ENCODE peak calls at places on chromosomes 2 and 18, in four cellular contexts. L is astrocyte of the spinal cord, D is midbrain, P is mucosa of gallbladder. M is an unnamed sample.
A peak's percentile ranks its signal among the peaks of the same experiment; 100 is the strongest.

GRCh38 chr18:65753520-65753919 is 2.7 kb downstream of the CDH7 start:
- DNase-seq in P (no peak), D (peak; percentile 63), L (peak; percentile 43), M (no peak)

GRCh38 chr2:16413257-16413656 is 252.4 kb downstream of the CYRIA start:
- DNase-seq in P (no peak), L (no peak), D (no peak), M (no peak)

GRCh38 chr2:27369471-27370025 is 590 bp downstream of the EIF2B4 start:
- DNase-seq in L (peak; percentile 63), D (peak; percentile 15), P (no peak), M (no peak)

GRCh38 chr18:33757037-33757436 is 179.0 kb downstream of the ASXL3 start:
- DNase-seq in D (no peak), P (no peak), L (peak; percentile 42), M (no peak)

GRCh38 chr2:10246370-10246769 is 56.3 kb upstream of the HPCAL1 start:
- DNase-seq in D (no peak), P (no peak), L (no peak), M (no peak)

GRCh38 chr2:199659207-199659606 is 191.8 kb downstream of the FTCDNL1 start:
- DNase-seq in D (peak; percentile 55), P (peak; percentile 18), L (peak; percentile 38), M (peak; percentile 38)

GRCh38 chr18:13179566-13180113 is 38.9 kb upstream of the LDLRAD4 start:
- DNase-seq in L (no peak), P (no peak), D (no peak), M (peak; percentile 21)

GRCh38 chr2:206084468-206084869 is 1.5 kb downstream of the INO80D start:
- DNase-seq in D (peak; percentile 51), P (peak; percentile 61), L (peak; percentile 77), M (peak; percentile 23)

GRCh38 chr2:131168578-131168977 is 40.8 kb upstream of the POTEE start:
- DNase-seq in D (no peak), P (no peak), L (no peak), M (no peak)

GRCh38 chr2:78999410-78999809 is 26.1 kb upstream of the REG3G start:
- DNase-seq in L (no peak), D (no peak), P (no peak), M (no peak)

GRCh38 chr2:155382781-155383180 is 684.3 kb downstream of the KCNJ3 start:
- DNase-seq in D (no peak), P (no peak), L (no peak), M (no peak)

GRCh38 chr2:73279852-73280251 is 4.4 kb downstream of the FBXO41 start:
- DNase-seq in L (no peak), D (no peak), P (no peak), M (no peak)

GRCh38 chr2:110657721-110658305 is 20.1 kb downstream of the BUB1 start:
- DNase-seq in P (peak; percentile 72), L (no peak), D (no peak), M (no peak)

GRCh38 chr2:127143851-127144782 is 37.2 kb upstream of the BIN1 start:
- DNase-seq in P (no peak), L (peak; percentile 83), D (peak; percentile 88), M (no peak)

GRCh38 chr2:113240150-113240914 is 38.4 kb downstream of the PAX8 start:
- DNase-seq in D (peak; percentile 56), L (peak; percentile 95), P (peak; percentile 90), M (peak; percentile 18)

GRCh38 chr18:36176739-36177138 is 10.6 kb upstream of the MOCOS start:
- DNase-seq in L (peak; percentile 83), P (no peak), D (no peak), M (no peak)